ENCODE peak calls at places on chromosomes 3 and 15, in six cellular contexts. D is HepG2, W is endothelial cell of umbilical vein, C is A549, N is K562, B is GM12878. F is an unnamed sample.

GRCh38 chr15:66580643-66581042 is 14.8 kb upstream of the LCTL start:
- DNase-seq in W (peak), N (no peak), B (no peak), D (no peak), C (no peak), F (peak)

GRCh38 chr3:106392905-106393304 is 524.1 kb upstream of the CBLB start:
- DNase-seq in C (no peak), D (no peak), W (no peak), B (no peak), N (no peak), F (no peak)

GRCh38 chr15:85750319-85750806 is 44.4 kb downstream of the KLHL25 start:
- DNase-seq in N (no peak), B (no peak), D (no peak), W (no peak), C (no peak), F (peak)

GRCh38 chr15:26662226-26662750 is 110.6 kb downstream of the GABRB3 start:
- DNase-seq in C (no peak), N (no peak), B (no peak), D (no peak), W (no peak), F (no peak)

GRCh38 chr3:10816019-10816862 is at the start of gene SLC6A11:
- DNase-seq in D (peak), N (no peak), B (no peak), W (no peak), C (no peak), F (no peak)

GRCh38 chr15:28945626-28946215 is 59.9 kb downstream of the APBA2 start:
- DNase-seq in D (no peak), B (no peak), N (no peak), W (no peak), C (no peak), F (no peak)

GRCh38 chr15:70251246-70251990 is 153.7 kb upstream of the TLE3 start:
- DNase-seq in B (no peak), N (no peak), D (no peak), C (no peak), W (no peak), F (no peak)

GRCh38 chr3:22170370-22170769 is 419.4 kb upstream of the ZNF385D start:
- DNase-seq in C (no peak), D (no peak), N (no peak), W (no peak), B (no peak), F (no peak)

GRCh38 chr3:167940241-167940640 is 155.5 kb downstream of the GOLIM4 start:
- DNase-seq in C (no peak), B (no peak), D (no peak), N (no peak), W (no peak), F (no peak)

GRCh38 chr15:42233107-42233506 is 25.0 kb upstream of the VPS39 start:
- DNase-seq in C (no peak), N (no peak), B (no peak), D (no peak), W (no peak), F (no peak)

GRCh38 chr15:41948499-41948898 is 23.9 kb downstream of the EHD4 start:
- DNase-seq in W (no peak), N (no peak), B (no peak), D (no peak), C (no peak), F (no peak)

GRCh38 chr3:79937567-79937966 is 169.8 kb upstream of the ROBO1 start:
- DNase-seq in D (no peak), C (peak), W (no peak), B (no peak), N (no peak), F (no peak)

GRCh38 chr15:85795320-85795668 is 569 bp upstream of the KLHL25 start:
- DNase-seq in N (no peak), D (no peak), C (no peak), W (no peak), B (no peak), F (no peak)

GRCh38 chr3:115814778-115815380 is 191.6 kb downstream of the GAP43 start:
- DNase-seq in D (peak), C (peak), B (no peak), N (peak), W (peak), F (peak)

GRCh38 chr15:41801850-41802455 is 25.9 kb upstream of the JMJD7 start:
- DNase-seq in D (no peak), N (no peak), W (peak), B (no peak), C (no peak), F (no peak)

GRCh38 chr15:99951471-99951870 is 218.2 kb upstream of the LYSMD4 start:
- DNase-seq in C (no peak), D (no peak), B (no peak), W (no peak), N (no peak), F (no peak)

GRCh38 chr3:100277255-100277800 is 16.5 kb downstream of the TBC1D23 start:
- DNase-seq in B (no peak), C (no peak), N (no peak), D (peak), W (no peak), F (no peak)

GRCh38 chr3:195441476-195441970 is 1.3 kb downstream of the ACAP2 start:
- DNase-seq in B (no peak), C (no peak), W (peak), N (no peak), D (peak), F (no peak)

GRCh38 chr3:38519651-38520050 is 23.5 kb downstream of the EXOG start:
- DNase-seq in C (no peak), N (no peak), W (no peak), D (no peak), B (no peak), F (no peak)

GRCh38 chr3:13407475-13407874 is 12.6 kb downstream of the NUP210 start:
- DNase-seq in B (no peak), C (no peak), D (no peak), W (no peak), N (no peak), F (no peak)

GRCh38 chr3:65233561-65233960 is 545.8 kb upstream of the ADAMTS9 start:
- DNase-seq in W (no peak), B (no peak), D (no peak), N (no peak), C (no peak), F (no peak)

GRCh38 chr3:56131976-56132590 is 336.2 kb downstream of the ERC2 start:
- DNase-seq in W (peak), C (peak), D (peak), N (peak), B (no peak), F (peak)

GRCh38 chr15:64597469-64597806 is 137.1 kb downstream of the ZNF609 start:
- DNase-seq in D (no peak), W (no peak), C (no peak), B (no peak), N (no peak), F (no peak)

GRCh38 chr3:176992565-176992964 is 204.7 kb downstream of the TBL1XR1 start:
- DNase-seq in D (no peak), B (no peak), C (no peak), N (no peak), W (no peak), F (no peak)

GRCh38 chr15:41501191-41501917 is 7.7 kb downstream of the ITPKA start:
- DNase-seq in W (peak), N (no peak), D (no peak), B (no peak), C (no peak), F (peak)

GRCh38 chr3:152769523-152769922 is 65.4 kb upstream of the P2RY1 start:
- DNase-seq in N (no peak), C (no peak), W (peak), B (no peak), D (no peak), F (peak)

GRCh38 chr15:71088683-71089082 is 26.6 kb upstream of the THSD4 start:
- DNase-seq in C (no peak), N (no peak), W (no peak), B (no peak), D (no peak), F (no peak)

GRCh38 chr15:92733934-92734521 is 78.5 kb upstream of the FAM174B start:
- DNase-seq in N (peak), W (peak), C (peak), D (no peak), B (no peak), F (no peak)
- TF ChIP-seq MYC in N (no peak), W (no peak), C (no peak), D (no peak), B (no peak), F (no peak)

GRCh38 chr3:104275199-104275598 is 1091.5 kb upstream of the ALCAM start:
- DNase-seq in W (no peak), N (no peak), B (no peak), D (no peak), C (no peak), F (no peak)
- TF ChIP-seq MYC in W (no peak), N (no peak), B (no peak), D (no peak), C (no peak), F (no peak)

GRCh38 chr3:60998855-60999254 is 252.4 kb downstream of the FHIT start:
- DNase-seq in D (no peak), C (no peak), W (no peak), N (no peak), B (no peak), F (no peak)
- TF ChIP-seq MYC in D (no peak), C (no peak), W (no peak), N (no peak), B (no peak), F (no peak)

DNA sequence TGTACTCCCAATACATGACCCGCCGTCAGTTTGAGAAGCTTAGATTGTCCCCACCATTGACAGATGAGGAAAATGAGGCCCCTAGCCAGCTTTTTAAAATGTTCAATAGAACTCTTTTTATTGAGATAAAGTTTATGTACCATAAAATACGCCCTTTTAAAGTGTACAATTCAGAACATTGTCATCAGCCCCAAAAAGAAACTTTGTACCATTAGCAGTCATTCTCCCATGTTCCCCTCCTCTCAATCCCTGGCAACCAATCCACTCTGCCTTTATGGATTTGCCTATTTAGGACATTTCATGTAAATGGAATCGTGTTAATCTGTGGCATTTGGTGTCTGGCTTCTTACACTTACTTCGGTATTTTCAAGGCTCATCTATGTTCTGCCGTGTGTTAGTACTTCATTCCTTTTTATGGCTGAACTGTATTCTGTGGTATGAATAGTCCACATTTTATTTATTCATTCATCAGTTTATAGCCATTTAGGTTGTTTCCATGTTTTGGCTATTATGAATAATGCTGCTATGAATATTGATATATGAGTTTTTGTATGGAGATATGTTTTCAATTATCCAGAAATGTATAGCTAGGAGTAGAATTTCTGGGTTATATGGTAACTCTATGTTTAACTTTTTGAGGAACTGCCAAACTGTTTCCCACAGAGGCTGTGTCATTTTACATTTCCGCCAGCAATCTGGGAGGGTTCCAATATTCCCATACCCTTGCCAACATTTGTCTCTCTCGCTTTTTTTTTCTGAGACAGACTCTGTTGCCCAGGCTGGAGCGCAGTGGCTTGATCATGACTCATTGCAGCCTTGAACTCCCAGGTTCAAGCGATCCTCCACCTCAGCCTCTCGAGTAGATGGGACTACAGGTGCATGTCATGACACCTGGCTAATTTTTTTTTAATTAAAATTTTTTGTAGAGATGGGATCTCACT is 15.3 kb upstream of the PTPN23 start:
- DNase-seq in C (no peak), B (no peak), W (peak), N (no peak), D (no peak), F (no peak)
- TF ChIP-seq MYC in C (no peak), B (no peak), W (no peak), N (no peak), D (no peak), F (no peak)

GRCh38 chr15:48939686-48940085 is 24.0 kb downstream of the SHC4 start:
- DNase-seq in N (no peak), C (peak), D (no peak), B (no peak), W (no peak), F (no peak)
- TF ChIP-seq MYC in N (no peak), C (no peak), D (no peak), B (no peak), W (no peak), F (no peak)